ENCODE peak calls at places on chromosome 21, in six cellular contexts. Q is K562, J is A549, E is breast epithelium, I is heart left ventricle, Z is ovary. H is an unnamed sample.

GRCh38 chr21:27248791-27249190 is 281.9 kb upstream of the ADAMTS5 start:
- DNase-seq in Z (no peak), Q (no peak), E (no peak), J (no peak), I (no peak), H (no peak)

GRCh38 chr21:41812679-41813078 is 45.8 kb upstream of the RIPK4 start:
- DNase-seq in Z (no peak), Q (no peak), I (peak; percentile 43), J (no peak), E (no peak), H (no peak)

GRCh38 chr21:41465176-41465781 is 39.2 kb downstream of the MX1 start:
- DNase-seq in Z (no peak), Q (no peak), E (no peak), J (no peak), I (no peak), H (no peak)

GRCh38 chr21:42562258-42562657 is 48.6 kb downstream of the SLC37A1 start:
- DNase-seq in E (no peak), Q (no peak), I (peak; percentile 2), Z (no peak), J (no peak), H (no peak)

GRCh38 chr21:34514576-34515135 is 2.6 kb upstream of the KCNE1 start:
- DNase-seq in J (no peak), Q (no peak), Z (no peak), E (no peak), I (no peak), H (no peak)

GRCh38 chr21:14243461-14243860 is 27.5 kb downstream of the RBM11 start:
- DNase-seq in Z (no peak), Q (no peak), E (no peak), J (no peak), I (no peak), H (no peak)

GRCh38 chr21:28444131-28444530 is 548.5 kb downstream of the LTN1 start:
- DNase-seq in Q (no peak), J (no peak), E (no peak), I (no peak), Z (no peak), H (no peak)

GRCh38 chr21:14591277-14591876 is 45.3 kb upstream of the SAMSN1 start:
- DNase-seq in I (no peak), E (no peak), J (no peak), Z (no peak), Q (no peak), H (no peak)

GRCh38 chr21:26501622-26502021 is 71.5 kb downstream of the CYYR1 start:
- DNase-seq in Z (no peak), I (no peak), E (no peak), J (no peak), Q (no peak), H (no peak)

GRCh38 chr21:29730281-29730680 is 209.5 kb downstream of the GRIK1 start:
- DNase-seq in I (no peak), J (no peak), Z (no peak), Q (no peak), E (no peak), H (no peak)

GRCh38 chr21:44267655-44268142 is 6.0 kb upstream of the DNMT3L start:
- DNase-seq in E (no peak), J (no peak), I (peak; percentile 46), Z (no peak), Q (peak; percentile 58), H (no peak)

GRCh38 chr21:16767201-16767600 is 745.6 kb upstream of the CXADR start:
- DNase-seq in I (no peak), Q (no peak), E (no peak), J (no peak), Z (no peak), H (no peak)

GRCh38 chr21:16838330-16838729 is 674.5 kb upstream of the CXADR start:
- DNase-seq in Q (no peak), E (no peak), Z (no peak), J (no peak), I (no peak), H (no peak)

GRCh38 chr21:29403922-29404538 is 105.3 kb downstream of the BACH1 start:
- DNase-seq in E (no peak), J (no peak), Z (no peak), Q (no peak), I (no peak), H (no peak)

GRCh38 chr21:42971897-42972275 is 2.5 kb upstream of the PKNOX1 start:
- DNase-seq in I (no peak), E (no peak), Q (peak; percentile 64), J (no peak), Z (no peak), H (no peak)

GRCh38 chr21:42532466-42533181 is 19.0 kb downstream of the SLC37A1 start:
- DNase-seq in I (peak; percentile 76), Q (no peak), Z (no peak), J (no peak), E (no peak), H (peak; percentile 59)

GRCh38 chr21:27505516-27505915 is 538.6 kb upstream of the ADAMTS5 start:
- DNase-seq in I (no peak), J (no peak), E (no peak), Z (no peak), Q (no peak), H (no peak)

GRCh38 chr21:23853796-23854379 is 1753.4 kb downstream of the MRPL39 start:
- DNase-seq in J (no peak), Z (no peak), I (no peak), E (no peak), Q (peak; percentile 16), H (no peak)

GRCh38 chr21:16534408-16535099 is 804.8 kb downstream of the USP25 start:
- DNase-seq in J (peak; percentile 5), Z (peak; percentile 88), E (peak; percentile 70), Q (no peak), I (peak; percentile 70), H (peak; percentile 79)

GRCh38 chr21:32335601-32336575 is 37.2 kb downstream of the MRAP start:
- DNase-seq in Z (peak; percentile 29), E (no peak), I (no peak), J (no peak), Q (no peak), H (no peak)

GRCh38 chr21:34648739-34649297 is 20.0 kb upstream of the CLIC6 start:
- DNase-seq in E (no peak), J (no peak), Z (no peak), Q (no peak), I (no peak), H (no peak)

GRCh38 chr21:14711287-14711686 is 165.2 kb upstream of the SAMSN1 start:
- DNase-seq in I (no peak), Z (no peak), J (no peak), E (no peak), Q (no peak), H (no peak)

GRCh38 chr21:40852563-40852962 is 5.6 kb upstream of the DSCAM start:
- DNase-seq in Z (no peak), I (no peak), E (no peak), J (no peak), Q (no peak), H (no peak)

GRCh38 chr21:20882462-20883415 is 115.5 kb upstream of the NCAM2 start:
- DNase-seq in J (no peak), I (no peak), E (no peak), Q (peak; percentile 23), Z (no peak), H (no peak)

GRCh38 chr21:44049606-44050005 is 37.5 kb downstream of the TRAPPC10 start:
- DNase-seq in E (no peak), Z (no peak), J (no peak), I (no peak), Q (no peak), H (no peak)

GRCh38 chr21:43766734-43767497 is 9.2 kb downstream of the CSTB start:
- DNase-seq in J (no peak), Z (peak; percentile 64), Q (no peak), I (no peak), E (no peak), H (no peak)

GRCh38 chr21:43370888-43371570 is 55.9 kb downstream of the SIK1 start:
- DNase-seq in E (no peak), Z (no peak), I (no peak), J (no peak), Q (no peak), H (no peak)

GRCh38 chr21:29928537-29928936 is 11.3 kb downstream of the GRIK1 start:
- DNase-seq in Z (no peak), J (no peak), E (no peak), Q (no peak), I (no peak), H (no peak)

GRCh38 chr21:31726407-31726806 is 5.5 kb downstream of the SCAF4 start:
- DNase-seq in I (no peak), E (no peak), J (no peak), Z (no peak), Q (no peak), H (no peak)

DNA sequence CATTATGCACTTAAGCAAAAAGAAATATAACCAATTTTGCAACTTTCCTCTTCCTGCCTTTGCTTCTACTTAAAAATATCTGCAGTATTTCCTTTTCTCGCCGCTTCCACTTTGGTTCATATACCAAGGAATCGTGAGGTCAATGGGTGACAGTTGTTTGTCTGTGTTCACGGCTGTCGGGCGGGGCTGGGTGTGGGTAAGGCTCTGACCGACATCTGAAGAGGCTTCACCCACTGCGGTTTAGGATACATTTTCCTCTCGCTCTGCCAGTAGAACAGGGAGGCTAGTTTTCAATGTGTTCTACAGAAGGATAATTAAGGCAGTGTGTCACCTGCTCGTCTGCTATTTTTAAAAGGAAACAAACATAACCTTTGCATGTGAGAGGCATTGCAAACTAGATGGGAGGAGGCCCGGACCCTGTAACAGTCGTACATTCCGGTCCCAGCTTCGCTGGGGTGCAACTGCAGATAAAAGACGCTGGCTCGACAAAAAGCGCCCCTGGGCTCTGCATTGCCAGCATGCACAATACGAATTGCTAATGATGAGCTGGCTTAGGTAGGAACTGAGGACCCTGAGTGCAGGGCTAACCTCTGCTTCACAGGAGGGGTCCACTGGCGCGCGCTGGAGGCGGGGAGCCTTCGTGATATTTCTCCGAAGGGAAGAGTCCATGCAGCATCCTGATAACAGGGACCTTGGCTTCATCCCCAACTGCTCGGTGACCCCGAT is 8.5 kb upstream of the ERG start:
- DNase-seq in Z (no peak), J (no peak), I (no peak), Q (no peak), E (no peak), H (no peak)
- TF ChIP-seq CTCF in Z (no peak), J (no peak), I (no peak), Q (no peak), E (no peak), H (no peak)

DNA sequence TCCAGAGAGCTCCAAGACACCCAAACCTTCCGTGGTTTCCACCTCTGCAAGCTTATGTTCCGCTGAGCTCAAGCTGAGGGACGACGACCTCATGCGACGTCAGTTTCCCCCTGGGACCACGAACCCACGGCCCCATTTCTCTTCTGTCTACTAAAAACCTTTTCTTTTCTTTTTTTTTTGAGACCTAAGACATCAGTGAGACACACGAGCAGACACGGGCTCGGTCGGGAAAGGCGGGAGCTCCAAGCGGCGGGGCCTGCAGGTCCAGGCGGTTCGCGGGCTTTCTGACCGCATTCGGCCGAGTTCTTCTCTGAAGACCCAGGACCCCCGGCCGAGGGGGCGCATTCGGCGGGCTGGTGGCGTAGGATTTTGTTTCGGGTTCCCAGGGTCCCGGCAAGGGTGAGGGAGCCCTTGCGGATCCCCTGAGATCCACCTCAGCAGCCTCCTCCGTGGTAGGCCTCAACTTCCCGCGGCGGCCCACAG is 402 bp downstream of the C21orf58 start:
- DNase-seq in E (no peak), Z (no peak), J (no peak), Q (no peak), I (no peak), H (no peak)
- H3K4me3 ChIP-seq in E (peak overlapping the region; percentile 76), Z (peak overlapping the region; percentile 83), J (peak overlapping the region; percentile 84), Q (peak overlapping the region; percentile 89), I (peak overlapping the region; percentile 100), H (peak overlapping the region; percentile 49)

GRCh38 chr21:45974073-45975016 is 7.2 kb upstream of the COL6A1 start:
- DNase-seq in Z (peak; percentile 69), E (peak; percentile 30), J (no peak), Q (peak; percentile 66), I (peak; percentile 80), H (no peak)
- TF ChIP-seq POLR2A in Z (no peak), E (no peak), J (no peak), Q (no peak), I (no peak), H (no peak)

GRCh38 chr21:36706951-36707762 is 8.2 kb downstream of the SIM2 start:
- DNase-seq in Z (no peak), J (no peak), Q (no peak), E (no peak), I (no peak), H (no peak)
- TF ChIP-seq CTCF in Z (no peak), J (no peak), Q (peak; percentile 14), E (no peak), I (no peak), H (no peak)

H was measured in lower leg skin.